ENCODE peak calls at places on chromosomes 11 and 22, in eight cellular contexts. I is body of pancreas, O is colonic mucosa, R is aorta, B is NB4, K is keratinocyte, L is kidney epithelial cell, H is GM06990. N is an unnamed sample.

GRCh38 chr11:72191961-72192381 is at the start of gene FOLR1:
- DNase-seq in H (no peak), B (no peak), K (no peak), O (no peak), L (no peak), R (no peak), I (no peak), N (peak; percentile 67)

GRCh38 chr11:73281201-73281741 is 9.1 kb downstream of the P2RY6 start:
- DNase-seq in H (no peak), I (no peak), L (no peak), R (peak; percentile 74), B (no peak), O (no peak), K (no peak), N (no peak)

GRCh38 chr11:21615871-21616270 is 577.0 kb upstream of the ANO5 start:
- DNase-seq in B (no peak), L (no peak), H (no peak), O (no peak), K (no peak), I (no peak), R (no peak), N (no peak)

GRCh38 chr11:85725510-85726258 is 39.7 kb upstream of the CCDC89 start:
- DNase-seq in I (no peak), L (peak; percentile 88), H (no peak), B (no peak), O (no peak), R (no peak), K (peak; percentile 61), N (no peak)

GRCh38 chr22:47654922-47655451 is 892.5 kb downstream of the TBC1D22A start:
- DNase-seq in O (no peak), K (no peak), I (no peak), B (no peak), R (no peak), L (no peak), H (no peak), N (no peak)

GRCh38 chr11:83871013-83871412 is 584.8 kb upstream of the CCDC90B start:
- DNase-seq in L (no peak), I (no peak), B (no peak), H (no peak), K (no peak), O (no peak), R (no peak), N (no peak)

GRCh38 chr22:31899661-31900060 is 44.7 kb upstream of the YWHAH start:
- DNase-seq in H (no peak), B (no peak), R (peak; percentile 25), K (no peak), O (no peak), I (no peak), L (no peak), N (no peak)

GRCh38 chr11:66789097-66789890 is 53.9 kb upstream of the RCE1 start:
- DNase-seq in R (no peak), K (no peak), I (no peak), H (no peak), O (no peak), B (no peak), L (no peak), N (no peak)

GRCh38 chr11:94544832-94545640 is 1.3 kb downstream of the FUT4 start:
- DNase-seq in I (peak; percentile 61), R (peak; percentile 84), K (no peak), H (no peak), B (peak; percentile 72), O (peak; percentile 53), L (no peak), N (peak; percentile 75)

GRCh38 chr11:3156282-3156660 is 8.8 kb downstream of the OSBPL5 start:
- DNase-seq in K (no peak), L (no peak), R (peak; percentile 76), H (no peak), O (no peak), I (no peak), B (peak; percentile 87), N (peak; percentile 39)
- H3K4me3 ChIP-seq in K (no peak overlapping the region), L (no peak overlapping the region), R (no peak overlapping the region), H (no peak overlapping the region), O (no peak overlapping the region), I (no peak overlapping the region), B (peak overlapping the region; percentile 57), N (no peak overlapping the region)

DNA sequence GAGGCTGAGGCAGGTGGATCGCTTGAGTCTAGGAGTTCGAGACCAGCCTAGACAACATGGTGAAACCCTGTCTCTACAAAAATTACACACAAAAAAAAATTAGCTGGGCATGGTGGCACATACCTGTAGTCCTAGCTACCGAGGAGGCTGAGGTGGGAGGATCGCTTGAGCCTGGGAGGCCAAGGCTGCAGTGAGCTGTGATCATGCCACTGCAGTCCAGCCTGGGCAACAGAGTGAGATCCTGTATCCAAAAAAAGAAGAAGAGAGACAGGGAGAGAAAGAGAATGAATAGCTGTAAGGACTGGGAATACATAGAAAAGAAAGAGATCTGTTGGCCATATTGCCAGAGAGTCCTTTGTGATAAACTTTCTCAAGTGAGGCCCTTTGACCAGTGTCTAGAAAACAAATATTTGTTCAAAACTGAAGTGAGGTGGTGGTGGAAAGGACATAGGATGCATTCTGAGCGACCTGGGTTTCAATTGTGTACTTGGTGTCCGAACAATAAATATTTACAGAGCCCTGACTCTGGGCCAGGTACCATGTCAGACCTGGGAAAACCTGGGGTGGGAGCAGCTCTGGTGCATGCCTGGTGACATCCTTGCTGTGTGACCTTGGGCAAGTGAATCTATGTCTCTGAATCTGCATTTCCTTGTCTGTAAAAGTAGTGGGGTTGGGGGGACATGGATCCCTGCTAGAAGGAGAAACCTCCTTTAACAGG is 89.6 kb upstream of the CRYBB3 start:
- DNase-seq in O (no peak), K (no peak), I (peak; percentile 60), L (no peak), R (no peak), B (no peak), H (no peak), N (no peak)
- H3K4me3 ChIP-seq in O (no peak overlapping the region), K (no peak overlapping the region), I (no peak overlapping the region), L (no peak overlapping the region), R (no peak overlapping the region), B (no peak overlapping the region), H (no peak overlapping the region), N (no peak overlapping the region)

DNA sequence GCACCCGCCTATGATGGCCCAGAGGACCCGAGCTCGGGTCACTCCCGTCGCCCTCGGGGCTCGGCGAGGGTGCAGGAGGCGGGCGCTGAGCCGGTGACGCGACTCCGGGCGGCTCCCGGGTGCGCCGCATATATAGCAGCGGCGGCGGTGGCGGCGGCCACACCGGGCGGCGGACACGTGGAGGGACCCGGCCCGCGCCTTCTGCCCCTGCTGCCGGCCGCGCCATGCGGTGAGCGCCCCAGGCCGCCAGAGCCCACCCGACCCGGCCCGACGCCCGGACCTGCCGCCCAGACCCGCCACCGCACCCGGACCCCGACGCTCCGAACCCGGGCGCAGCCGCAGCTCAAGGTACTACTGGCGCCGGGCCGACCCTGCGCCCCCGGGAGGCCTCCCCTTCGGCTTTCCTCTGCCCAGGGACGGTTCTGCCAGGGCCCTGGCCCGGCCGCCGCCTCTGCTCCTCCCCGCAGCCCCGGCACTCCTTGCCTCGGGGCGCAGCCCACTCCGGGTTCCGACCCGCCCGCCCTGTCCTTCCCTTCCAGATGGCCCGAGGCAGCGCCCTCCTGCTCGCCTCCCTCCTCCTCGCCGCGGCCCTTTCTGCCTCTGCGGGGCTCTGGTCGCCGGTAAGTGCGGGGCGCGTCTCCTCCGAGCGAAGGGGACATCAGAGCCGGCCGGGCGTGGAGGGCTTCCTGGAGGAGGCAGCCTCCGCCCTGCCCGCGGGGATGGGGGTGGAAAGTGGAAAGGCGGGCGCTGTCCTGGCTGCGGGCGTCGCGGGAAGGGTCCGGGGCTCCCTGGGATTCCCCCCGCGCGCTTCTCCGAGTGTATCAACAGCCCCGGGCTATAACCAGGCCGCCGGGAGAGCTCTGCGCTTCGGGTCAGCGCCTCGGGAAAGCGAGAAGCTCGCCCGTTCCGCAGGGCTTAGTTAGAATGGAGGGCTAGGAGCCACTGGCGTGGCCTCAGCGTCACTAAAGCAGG is at the start of gene GAL:
- DNase-seq in H (no peak), L (no peak), R (peak; percentile 74), K (no peak), O (no peak), I (no peak), B (peak; percentile 76), N (peak; percentile 87)
- H3K4me3 ChIP-seq in H (no peak within 1 kb of the TSS), L (peak within 1 kb of the TSS; percentile 43), R (peak within 1 kb of the TSS; percentile 4), K (peak within 1 kb of the TSS; percentile 35), O (peak within 1 kb of the TSS; percentile 33), I (no peak within 1 kb of the TSS), B (peak within 1 kb of the TSS; percentile 64), N (peak within 1 kb of the TSS; percentile 82)

GRCh38 chr11:19803506-19803998 is 90.9 kb downstream of the NAV2 start:
- DNase-seq in O (peak; percentile 87), I (peak; percentile 74), B (no peak), K (no peak), R (no peak), L (no peak), H (no peak), N (no peak)

GRCh38 chr11:19800162-19800561 is 87.5 kb downstream of the NAV2 start:
- DNase-seq in I (no peak), H (no peak), B (no peak), R (no peak), O (no peak), L (no peak), K (no peak), N (peak; percentile 35)

GRCh38 chr11:19802773-19803293 is 90.2 kb downstream of the NAV2 start:
- DNase-seq in O (no peak), B (no peak), R (no peak), I (no peak), H (no peak), L (no peak), K (no peak), N (no peak)

GRCh38 chr11:19805346-19805745 is 92.7 kb downstream of the NAV2 start:
- DNase-seq in B (no peak), K (no peak), L (no peak), I (no peak), O (no peak), R (no peak), H (no peak), N (no peak)

DNA sequence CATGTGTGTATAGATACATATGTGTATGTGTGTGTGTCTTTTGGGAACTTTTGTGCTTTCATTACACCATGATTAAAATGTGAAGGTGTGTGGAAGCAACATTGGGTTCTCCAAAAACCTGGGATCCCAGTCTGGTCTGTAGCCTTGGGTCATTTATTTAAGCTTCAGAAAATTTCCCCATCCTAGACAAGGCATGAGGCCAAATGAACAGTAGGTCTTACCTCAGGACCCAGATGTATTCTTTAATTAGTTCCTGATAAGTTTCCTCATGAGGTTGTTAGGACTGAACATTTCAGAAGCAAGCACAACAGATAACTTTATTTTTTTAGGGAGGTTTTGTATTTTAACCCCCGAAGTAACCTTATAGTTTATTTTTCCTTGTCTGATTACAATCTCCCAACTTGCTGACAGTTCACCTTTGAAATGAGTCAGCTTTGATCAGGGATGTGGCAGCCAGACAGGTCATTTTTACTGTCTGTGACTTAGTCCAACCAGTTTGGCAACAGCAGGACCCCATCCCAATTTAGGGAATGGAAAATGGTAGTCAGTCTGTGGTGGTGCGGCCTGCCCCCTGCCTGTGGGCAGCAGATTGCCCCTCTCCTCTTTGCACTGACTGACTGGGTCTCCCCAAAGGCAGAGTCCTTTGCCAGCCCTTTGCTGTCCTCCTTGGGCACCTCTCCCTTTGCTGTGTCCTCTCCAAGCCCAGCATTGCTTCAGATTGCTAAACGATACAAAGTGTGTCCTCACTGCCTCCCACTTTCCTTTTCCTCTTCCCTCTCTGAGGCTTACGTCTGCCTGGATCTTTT is 88.3 kb downstream of the NAV2 start:
- DNase-seq in O (no peak), L (no peak), R (no peak), B (no peak), H (no peak), I (no peak), K (no peak), N (peak; percentile 48)
- H3K4me3 ChIP-seq in O (no peak overlapping the region), L (no peak overlapping the region), R (no peak overlapping the region), B (no peak overlapping the region), H (no peak overlapping the region), I (no peak overlapping the region), K (no peak overlapping the region), N (no peak overlapping the region)